ENCODE peak calls at places on chromosomes 2 and 18, in eight cellular contexts. One of them, this sample, is unnamed.

GRCh38 chr2:86695053-86695691 is 24.9 kb upstream of the RMND5A start:
- DNase-seq in breast epithelium: no peak
- DNase-seq in AML-193: no peak
- DNase-seq in right lobe of liver: no peak
- DNase-seq in caudate nucleus: no peak
- DNase-seq in KG1: no peak
- DNase-seq in endothelial cell: no peak
- DNase-seq in stimulated activated CD4-positive, alpha-beta T cell treated with anti-CD3 and anti-CD28 coated beads, Interleukin-15, amount 100 ng/mL, for 1 hour: no peak
- DNase-seq in this sample: no peak

GRCh38 chr2:118374974-118375745 is 286.9 kb downstream of the INSIG2 start:
- DNase-seq in endothelial cell: no peak
- DNase-seq in breast epithelium: no peak
- DNase-seq in stimulated activated CD4-positive, alpha-beta T cell treated with anti-CD3 and anti-CD28 coated beads, Interleukin-15, amount 100 ng/mL, for 1 hour: no peak
- DNase-seq in AML-193: no peak
- DNase-seq in KG1: no peak
- DNase-seq in right lobe of liver: no peak
- DNase-seq in caudate nucleus: no peak
- DNase-seq in this sample: no peak

GRCh38 chr2:216463148-216463547 is 35.5 kb upstream of the RPL37A start:
- DNase-seq in stimulated activated CD4-positive, alpha-beta T cell treated with anti-CD3 and anti-CD28 coated beads, Interleukin-15, amount 100 ng/mL, for 1 hour: no peak
- DNase-seq in breast epithelium: no peak
- DNase-seq in endothelial cell: no peak
- DNase-seq in AML-193: no peak
- DNase-seq in KG1: no peak
- DNase-seq in right lobe of liver: no peak
- DNase-seq in caudate nucleus: no peak
- DNase-seq in this sample: no peak

GRCh38 chr2:177474904-177475474 is 82.4 kb downstream of the AGPS start:
- DNase-seq in KG1: no peak
- DNase-seq in breast epithelium: no peak
- DNase-seq in AML-193: no peak
- DNase-seq in endothelial cell: no peak
- DNase-seq in right lobe of liver: no peak
- DNase-seq in caudate nucleus: no peak
- DNase-seq in stimulated activated CD4-positive, alpha-beta T cell treated with anti-CD3 and anti-CD28 coated beads, Interleukin-15, amount 100 ng/mL, for 1 hour: no peak
- DNase-seq in this sample: no peak

GRCh38 chr2:62042400-62042799 is 136.9 kb downstream of the COMMD1 start:
- DNase-seq in KG1: no peak
- DNase-seq in breast epithelium: no peak
- DNase-seq in right lobe of liver: no peak
- DNase-seq in AML-193: no peak
- DNase-seq in caudate nucleus: no peak
- DNase-seq in stimulated activated CD4-positive, alpha-beta T cell treated with anti-CD3 and anti-CD28 coated beads, Interleukin-15, amount 100 ng/mL, for 1 hour: no peak
- DNase-seq in endothelial cell: no peak
- DNase-seq in this sample: no peak

GRCh38 chr18:39345321-39345720 is 1779.7 kb upstream of the CELF4 start:
- DNase-seq in AML-193: no peak
- DNase-seq in right lobe of liver: no peak
- DNase-seq in caudate nucleus: no peak
- DNase-seq in KG1: no peak
- DNase-seq in stimulated activated CD4-positive, alpha-beta T cell treated with anti-CD3 and anti-CD28 coated beads, Interleukin-15, amount 100 ng/mL, for 1 hour: no peak
- DNase-seq in endothelial cell: no peak
- DNase-seq in breast epithelium: no peak
- DNase-seq in this sample: no peak

GRCh38 chr2:232441147-232441651 is 14.8 kb upstream of the ALPI start:
- DNase-seq in AML-193: no peak
- DNase-seq in KG1: no peak
- DNase-seq in endothelial cell: no peak
- DNase-seq in breast epithelium: peak
- DNase-seq in caudate nucleus: no peak
- DNase-seq in right lobe of liver: peak
- DNase-seq in stimulated activated CD4-positive, alpha-beta T cell treated with anti-CD3 and anti-CD28 coated beads, Interleukin-15, amount 100 ng/mL, for 1 hour: no peak
- DNase-seq in this sample: no peak

GRCh38 chr2:65315042-65315441 is 87.4 kb downstream of the ACTR2 start:
- DNase-seq in stimulated activated CD4-positive, alpha-beta T cell treated with anti-CD3 and anti-CD28 coated beads, Interleukin-15, amount 100 ng/mL, for 1 hour: no peak
- DNase-seq in breast epithelium: peak
- DNase-seq in endothelial cell: no peak
- DNase-seq in caudate nucleus: no peak
- DNase-seq in AML-193: no peak
- DNase-seq in KG1: no peak
- DNase-seq in right lobe of liver: no peak
- DNase-seq in this sample: no peak

GRCh38 chr2:190879474-190880373 is 897 bp upstream of the GLS start:
- DNase-seq in caudate nucleus: no peak
- DNase-seq in right lobe of liver: no peak
- DNase-seq in breast epithelium: no peak
- DNase-seq in endothelial cell: no peak
- DNase-seq in KG1: no peak
- DNase-seq in AML-193: no peak
- DNase-seq in stimulated activated CD4-positive, alpha-beta T cell treated with anti-CD3 and anti-CD28 coated beads, Interleukin-15, amount 100 ng/mL, for 1 hour: peak
- DNase-seq in this sample: no peak

GRCh38 chr2:11697103-11697871 is 27.3 kb upstream of the NTSR2 start:
- DNase-seq in AML-193: no peak
- DNase-seq in right lobe of liver: no peak
- DNase-seq in stimulated activated CD4-positive, alpha-beta T cell treated with anti-CD3 and anti-CD28 coated beads, Interleukin-15, amount 100 ng/mL, for 1 hour: no peak
- DNase-seq in breast epithelium: no peak
- DNase-seq in KG1: no peak
- DNase-seq in caudate nucleus: no peak
- DNase-seq in endothelial cell: peak
- DNase-seq in this sample: peak

GRCh38 chr2:223943561-223944008 is 1.6 kb downstream of the WDFY1 start:
- DNase-seq in caudate nucleus: no peak
- DNase-seq in stimulated activated CD4-positive, alpha-beta T cell treated with anti-CD3 and anti-CD28 coated beads, Interleukin-15, amount 100 ng/mL, for 1 hour: no peak
- DNase-seq in KG1: no peak
- DNase-seq in breast epithelium: no peak
- DNase-seq in endothelial cell: no peak
- DNase-seq in AML-193: no peak
- DNase-seq in right lobe of liver: no peak
- DNase-seq in this sample: peak

GRCh38 chr2:216632952-216633615 is at the start of gene IGFBP2:
- DNase-seq in caudate nucleus: no peak
- DNase-seq in AML-193: no peak
- DNase-seq in stimulated activated CD4-positive, alpha-beta T cell treated with anti-CD3 and anti-CD28 coated beads, Interleukin-15, amount 100 ng/mL, for 1 hour: no peak
- DNase-seq in breast epithelium: no peak
- DNase-seq in KG1: no peak
- DNase-seq in right lobe of liver: peak
- DNase-seq in endothelial cell: peak
- DNase-seq in this sample: peak

GRCh38 chr18:74550886-74551285 is 16.6 kb downstream of the CNDP1 start:
- DNase-seq in caudate nucleus: no peak
- DNase-seq in breast epithelium: no peak
- DNase-seq in endothelial cell: no peak
- DNase-seq in right lobe of liver: peak
- DNase-seq in AML-193: no peak
- DNase-seq in KG1: no peak
- DNase-seq in stimulated activated CD4-positive, alpha-beta T cell treated with anti-CD3 and anti-CD28 coated beads, Interleukin-15, amount 100 ng/mL, for 1 hour: no peak
- DNase-seq in this sample: no peak

GRCh38 chr2:108355907-108356734 is 21.6 kb upstream of the SULT1C4 start:
- DNase-seq in AML-193: no peak
- DNase-seq in endothelial cell: no peak
- DNase-seq in breast epithelium: no peak
- DNase-seq in stimulated activated CD4-positive, alpha-beta T cell treated with anti-CD3 and anti-CD28 coated beads, Interleukin-15, amount 100 ng/mL, for 1 hour: no peak
- DNase-seq in caudate nucleus: no peak
- DNase-seq in right lobe of liver: no peak
- DNase-seq in KG1: no peak
- DNase-seq in this sample: no peak